ENCODE peak calls at places on chromosomes 13 and 19, in seven cellular contexts. One of them, this sample, is unnamed.

GRCh38 chr13:53160211-53160610 is 131.6 kb downstream of the OLFM4 start:
- DNase-seq in iris pigment epithelial cell: no peak
- DNase-seq in activated naive CD4-positive, alpha-beta T cell treated with anti-CD3 and anti-CD28 coated beads for 36 hours: no peak
- DNase-seq in IMR-90: no peak
- DNase-seq in stimulated activated CD8-positive, alpha-beta memory T cell treated with anti-CD3 and anti-CD28 coated beads, Interleukin-7, amount 100 ng/mL, for 4 hours: no peak
- DNase-seq in occipital lobe: no peak
- DNase-seq in heart right ventricle: no peak
- DNase-seq in this sample: no peak

GRCh38 chr13:21825801-21826200 is 154.9 kb downstream of the FGF9 start:
- DNase-seq in iris pigment epithelial cell: no peak
- DNase-seq in activated naive CD4-positive, alpha-beta T cell treated with anti-CD3 and anti-CD28 coated beads for 36 hours: no peak
- DNase-seq in IMR-90: peak; percentile 18
- DNase-seq in stimulated activated CD8-positive, alpha-beta memory T cell treated with anti-CD3 and anti-CD28 coated beads, Interleukin-7, amount 100 ng/mL, for 4 hours: no peak
- DNase-seq in occipital lobe: no peak
- DNase-seq in heart right ventricle: no peak
- DNase-seq in this sample: no peak

GRCh38 chr19:33524024-33524664 is 2.6 kb upstream of the PEPD start:
- DNase-seq in iris pigment epithelial cell: no peak
- DNase-seq in activated naive CD4-positive, alpha-beta T cell treated with anti-CD3 and anti-CD28 coated beads for 36 hours: no peak
- DNase-seq in IMR-90: no peak
- DNase-seq in stimulated activated CD8-positive, alpha-beta memory T cell treated with anti-CD3 and anti-CD28 coated beads, Interleukin-7, amount 100 ng/mL, for 4 hours: no peak
- DNase-seq in occipital lobe: no peak
- DNase-seq in heart right ventricle: no peak
- DNase-seq in this sample: no peak

GRCh38 chr13:44819245-44819644 is 170.0 kb downstream of the NUFIP1 start:
- DNase-seq in iris pigment epithelial cell: peak; percentile 96
- DNase-seq in activated naive CD4-positive, alpha-beta T cell treated with anti-CD3 and anti-CD28 coated beads for 36 hours: peak; percentile 43
- DNase-seq in IMR-90: peak; percentile 95
- DNase-seq in stimulated activated CD8-positive, alpha-beta memory T cell treated with anti-CD3 and anti-CD28 coated beads, Interleukin-7, amount 100 ng/mL, for 4 hours: no peak
- DNase-seq in occipital lobe: no peak
- DNase-seq in heart right ventricle: no peak
- DNase-seq in this sample: no peak

GRCh38 chr13:76820759-76821158 is 65.4 kb downstream of the KCTD12 start:
- DNase-seq in iris pigment epithelial cell: no peak
- DNase-seq in activated naive CD4-positive, alpha-beta T cell treated with anti-CD3 and anti-CD28 coated beads for 36 hours: no peak
- DNase-seq in IMR-90: no peak
- DNase-seq in stimulated activated CD8-positive, alpha-beta memory T cell treated with anti-CD3 and anti-CD28 coated beads, Interleukin-7, amount 100 ng/mL, for 4 hours: no peak
- DNase-seq in occipital lobe: no peak
- DNase-seq in heart right ventricle: peak; percentile 40
- DNase-seq in this sample: no peak

GRCh38 chr13:112573710-112574109 is 14.2 kb downstream of the TUBGCP3 start:
- DNase-seq in iris pigment epithelial cell: no peak
- DNase-seq in activated naive CD4-positive, alpha-beta T cell treated with anti-CD3 and anti-CD28 coated beads for 36 hours: no peak
- DNase-seq in IMR-90: no peak
- DNase-seq in stimulated activated CD8-positive, alpha-beta memory T cell treated with anti-CD3 and anti-CD28 coated beads, Interleukin-7, amount 100 ng/mL, for 4 hours: no peak
- DNase-seq in occipital lobe: no peak
- DNase-seq in heart right ventricle: no peak
- DNase-seq in this sample: no peak

GRCh38 chr19:19139876-19140229 is 1.6 kb upstream of the TMEM161A start:
- DNase-seq in iris pigment epithelial cell: no peak
- DNase-seq in activated naive CD4-positive, alpha-beta T cell treated with anti-CD3 and anti-CD28 coated beads for 36 hours: no peak
- DNase-seq in IMR-90: no peak
- DNase-seq in stimulated activated CD8-positive, alpha-beta memory T cell treated with anti-CD3 and anti-CD28 coated beads, Interleukin-7, amount 100 ng/mL, for 4 hours: no peak
- DNase-seq in occipital lobe: no peak
- DNase-seq in heart right ventricle: no peak
- DNase-seq in this sample: no peak

GRCh38 chr19:30178721-30179402 is 193.3 kb upstream of the ZNF536 start:
- DNase-seq in iris pigment epithelial cell: no peak
- DNase-seq in activated naive CD4-positive, alpha-beta T cell treated with anti-CD3 and anti-CD28 coated beads for 36 hours: no peak
- DNase-seq in IMR-90: no peak
- DNase-seq in stimulated activated CD8-positive, alpha-beta memory T cell treated with anti-CD3 and anti-CD28 coated beads, Interleukin-7, amount 100 ng/mL, for 4 hours: no peak
- DNase-seq in occipital lobe: no peak
- DNase-seq in heart right ventricle: no peak
- DNase-seq in this sample: no peak

GRCh38 chr19:49552749-49553148 is 24.9 kb downstream of the RCN3 start:
- DNase-seq in iris pigment epithelial cell: no peak
- DNase-seq in activated naive CD4-positive, alpha-beta T cell treated with anti-CD3 and anti-CD28 coated beads for 36 hours: peak; percentile 65
- DNase-seq in IMR-90: no peak
- DNase-seq in stimulated activated CD8-positive, alpha-beta memory T cell treated with anti-CD3 and anti-CD28 coated beads, Interleukin-7, amount 100 ng/mL, for 4 hours: no peak
- DNase-seq in occipital lobe: no peak
- DNase-seq in heart right ventricle: no peak
- DNase-seq in this sample: no peak

GRCh38 chr13:41054919-41055619 is 6.2 kb upstream of the WBP4 start:
- DNase-seq in iris pigment epithelial cell: no peak
- DNase-seq in activated naive CD4-positive, alpha-beta T cell treated with anti-CD3 and anti-CD28 coated beads for 36 hours: peak; percentile 17
- DNase-seq in IMR-90: no peak
- DNase-seq in stimulated activated CD8-positive, alpha-beta memory T cell treated with anti-CD3 and anti-CD28 coated beads, Interleukin-7, amount 100 ng/mL, for 4 hours: no peak
- DNase-seq in occipital lobe: no peak
- DNase-seq in heart right ventricle: no peak
- DNase-seq in this sample: no peak

GRCh38 chr19:47188507-47189033 is 42.4 kb downstream of the BBC3 start:
- DNase-seq in iris pigment epithelial cell: no peak
- DNase-seq in activated naive CD4-positive, alpha-beta T cell treated with anti-CD3 and anti-CD28 coated beads for 36 hours: no peak
- DNase-seq in IMR-90: no peak
- DNase-seq in stimulated activated CD8-positive, alpha-beta memory T cell treated with anti-CD3 and anti-CD28 coated beads, Interleukin-7, amount 100 ng/mL, for 4 hours: no peak
- DNase-seq in occipital lobe: no peak
- DNase-seq in heart right ventricle: no peak
- DNase-seq in this sample: no peak

GRCh38 chr19:1567116-1567847 is 843 bp downstream of the MEX3D start:
- DNase-seq in iris pigment epithelial cell: no peak
- DNase-seq in activated naive CD4-positive, alpha-beta T cell treated with anti-CD3 and anti-CD28 coated beads for 36 hours: no peak
- DNase-seq in IMR-90: no peak
- DNase-seq in stimulated activated CD8-positive, alpha-beta memory T cell treated with anti-CD3 and anti-CD28 coated beads, Interleukin-7, amount 100 ng/mL, for 4 hours: no peak
- DNase-seq in occipital lobe: no peak
- DNase-seq in heart right ventricle: peak; percentile 54
- DNase-seq in this sample: no peak

GRCh38 chr13:98216135-98216565 is 39.1 kb upstream of the RNF113B start:
- DNase-seq in iris pigment epithelial cell: peak; percentile 86
- DNase-seq in activated naive CD4-positive, alpha-beta T cell treated with anti-CD3 and anti-CD28 coated beads for 36 hours: no peak
- DNase-seq in IMR-90: peak; percentile 93
- DNase-seq in stimulated activated CD8-positive, alpha-beta memory T cell treated with anti-CD3 and anti-CD28 coated beads, Interleukin-7, amount 100 ng/mL, for 4 hours: no peak
- DNase-seq in occipital lobe: no peak
- DNase-seq in heart right ventricle: peak; percentile 63
- DNase-seq in this sample: no peak

GRCh38 chr13:94143624-94144350 is 335.7 kb downstream of the DCT start:
- DNase-seq in iris pigment epithelial cell: no peak
- DNase-seq in activated naive CD4-positive, alpha-beta T cell treated with anti-CD3 and anti-CD28 coated beads for 36 hours: no peak
- DNase-seq in IMR-90: no peak
- DNase-seq in stimulated activated CD8-positive, alpha-beta memory T cell treated with anti-CD3 and anti-CD28 coated beads, Interleukin-7, amount 100 ng/mL, for 4 hours: no peak
- DNase-seq in occipital lobe: no peak
- DNase-seq in heart right ventricle: no peak
- DNase-seq in this sample: no peak

GRCh38 chr19:50897191-50897607 is 14.0 kb downstream of the KLK4 start:
- DNase-seq in iris pigment epithelial cell: no peak
- DNase-seq in activated naive CD4-positive, alpha-beta T cell treated with anti-CD3 and anti-CD28 coated beads for 36 hours: no peak
- DNase-seq in IMR-90: no peak
- DNase-seq in stimulated activated CD8-positive, alpha-beta memory T cell treated with anti-CD3 and anti-CD28 coated beads, Interleukin-7, amount 100 ng/mL, for 4 hours: no peak
- DNase-seq in occipital lobe: no peak
- DNase-seq in heart right ventricle: no peak
- DNase-seq in this sample: no peak

GRCh38 chr13:30859326-30859725 is 46.7 kb upstream of the MEDAG start:
- DNase-seq in iris pigment epithelial cell: no peak
- DNase-seq in activated naive CD4-positive, alpha-beta T cell treated with anti-CD3 and anti-CD28 coated beads for 36 hours: no peak
- DNase-seq in IMR-90: no peak
- DNase-seq in stimulated activated CD8-positive, alpha-beta memory T cell treated with anti-CD3 and anti-CD28 coated beads, Interleukin-7, amount 100 ng/mL, for 4 hours: no peak
- DNase-seq in occipital lobe: no peak
- DNase-seq in heart right ventricle: no peak
- DNase-seq in this sample: no peak

GRCh38 chr19:18718015-18718526 is 34.6 kb downstream of the CRTC1 start:
- DNase-seq in iris pigment epithelial cell: no peak
- DNase-seq in activated naive CD4-positive, alpha-beta T cell treated with anti-CD3 and anti-CD28 coated beads for 36 hours: no peak
- DNase-seq in IMR-90: no peak
- DNase-seq in stimulated activated CD8-positive, alpha-beta memory T cell treated with anti-CD3 and anti-CD28 coated beads, Interleukin-7, amount 100 ng/mL, for 4 hours: no peak
- DNase-seq in occipital lobe: no peak
- DNase-seq in heart right ventricle: no peak
- DNase-seq in this sample: no peak

GRCh38 chr19:13052447-13053232 is 50.0 kb downstream of the LYL1 start:
- DNase-seq in iris pigment epithelial cell: no peak
- DNase-seq in activated naive CD4-positive, alpha-beta T cell treated with anti-CD3 and anti-CD28 coated beads for 36 hours: no peak
- DNase-seq in IMR-90: no peak
- DNase-seq in stimulated activated CD8-positive, alpha-beta memory T cell treated with anti-CD3 and anti-CD28 coated beads, Interleukin-7, amount 100 ng/mL, for 4 hours: no peak
- DNase-seq in occipital lobe: no peak
- DNase-seq in heart right ventricle: no peak
- DNase-seq in this sample: no peak

GRCh38 chr19:33473644-33474305 is 47.8 kb downstream of the PEPD start:
- DNase-seq in iris pigment epithelial cell: peak; percentile 68
- DNase-seq in activated naive CD4-positive, alpha-beta T cell treated with anti-CD3 and anti-CD28 coated beads for 36 hours: no peak
- DNase-seq in IMR-90: peak; percentile 55
- DNase-seq in stimulated activated CD8-positive, alpha-beta memory T cell treated with anti-CD3 and anti-CD28 coated beads, Interleukin-7, amount 100 ng/mL, for 4 hours: no peak
- DNase-seq in occipital lobe: no peak
- DNase-seq in heart right ventricle: no peak
- DNase-seq in this sample: no peak

GRCh38 chr13:89497658-89498057 is 1826.5 kb downstream of the SLITRK5 start:
- DNase-seq in iris pigment epithelial cell: no peak
- DNase-seq in activated naive CD4-positive, alpha-beta T cell treated with anti-CD3 and anti-CD28 coated beads for 36 hours: no peak
- DNase-seq in IMR-90: no peak
- DNase-seq in stimulated activated CD8-positive, alpha-beta memory T cell treated with anti-CD3 and anti-CD28 coated beads, Interleukin-7, amount 100 ng/mL, for 4 hours: no peak
- DNase-seq in occipital lobe: no peak
- DNase-seq in heart right ventricle: no peak
- DNase-seq in this sample: no peak

GRCh38 chr19:5519076-5519475 is 48.7 kb downstream of the TINCR start:
- DNase-seq in iris pigment epithelial cell: no peak
- DNase-seq in activated naive CD4-positive, alpha-beta T cell treated with anti-CD3 and anti-CD28 coated beads for 36 hours: no peak
- DNase-seq in IMR-90: no peak
- DNase-seq in stimulated activated CD8-positive, alpha-beta memory T cell treated with anti-CD3 and anti-CD28 coated beads, Interleukin-7, amount 100 ng/mL, for 4 hours: no peak
- DNase-seq in occipital lobe: no peak
- DNase-seq in heart right ventricle: no peak
- DNase-seq in this sample: no peak

GRCh38 chr19:11092181-11092538 is 2.9 kb downstream of the LDLR start:
- DNase-seq in iris pigment epithelial cell: peak; percentile 76
- DNase-seq in activated naive CD4-positive, alpha-beta T cell treated with anti-CD3 and anti-CD28 coated beads for 36 hours: peak; percentile 59
- DNase-seq in IMR-90: peak; percentile 74
- DNase-seq in stimulated activated CD8-positive, alpha-beta memory T cell treated with anti-CD3 and anti-CD28 coated beads, Interleukin-7, amount 100 ng/mL, for 4 hours: peak; percentile 18
- DNase-seq in occipital lobe: no peak
- DNase-seq in heart right ventricle: no peak
- DNase-seq in this sample: no peak

GRCh38 chr13:33918199-33918932 is 100.4 kb downstream of the RFC3 start:
- DNase-seq in iris pigment epithelial cell: peak; percentile 76
- DNase-seq in activated naive CD4-positive, alpha-beta T cell treated with anti-CD3 and anti-CD28 coated beads for 36 hours: no peak
- DNase-seq in IMR-90: peak; percentile 71
- DNase-seq in stimulated activated CD8-positive, alpha-beta memory T cell treated with anti-CD3 and anti-CD28 coated beads, Interleukin-7, amount 100 ng/mL, for 4 hours: no peak
- DNase-seq in occipital lobe: no peak
- DNase-seq in heart right ventricle: no peak
- DNase-seq in this sample: no peak

GRCh38 chr19:53037101-53038097 is 7.1 kb upstream of the ERVV-2 start:
- DNase-seq in iris pigment epithelial cell: peak; percentile 66
- DNase-seq in activated naive CD4-positive, alpha-beta T cell treated with anti-CD3 and anti-CD28 coated beads for 36 hours: peak; percentile 19
- DNase-seq in IMR-90: peak; percentile 41
- DNase-seq in stimulated activated CD8-positive, alpha-beta memory T cell treated with anti-CD3 and anti-CD28 coated beads, Interleukin-7, amount 100 ng/mL, for 4 hours: no peak
- DNase-seq in occipital lobe: no peak
- DNase-seq in heart right ventricle: peak; percentile 38
- DNase-seq in this sample: peak; percentile 37

GRCh38 chr13:65677906-65678305 is 1552.2 kb downstream of the PCDH9 start:
- DNase-seq in iris pigment epithelial cell: peak; percentile 27
- DNase-seq in activated naive CD4-positive, alpha-beta T cell treated with anti-CD3 and anti-CD28 coated beads for 36 hours: no peak
- DNase-seq in IMR-90: peak; percentile 5
- DNase-seq in stimulated activated CD8-positive, alpha-beta memory T cell treated with anti-CD3 and anti-CD28 coated beads, Interleukin-7, amount 100 ng/mL, for 4 hours: no peak
- DNase-seq in occipital lobe: no peak
- DNase-seq in heart right ventricle: no peak
- DNase-seq in this sample: no peak

GRCh38 chr13:48561461-48562224 is 28.8 kb upstream of the RCBTB2 start:
- DNase-seq in iris pigment epithelial cell: no peak
- DNase-seq in activated naive CD4-positive, alpha-beta T cell treated with anti-CD3 and anti-CD28 coated beads for 36 hours: no peak
- DNase-seq in IMR-90: no peak
- DNase-seq in stimulated activated CD8-positive, alpha-beta memory T cell treated with anti-CD3 and anti-CD28 coated beads, Interleukin-7, amount 100 ng/mL, for 4 hours: no peak
- DNase-seq in occipital lobe: no peak
- DNase-seq in heart right ventricle: no peak
- DNase-seq in this sample: no peak